ENCODE peak calls at places on chromosome 3, in ten cellular contexts. N, W, L, G, H, Z, E, J, C and K are unnamed samples. For H3K27me3 and H3K36me3, the result is how much of the 10 kb centered on the place peaks cover.

GRCh38 chr3:129182390-129183180 is 1.1 kb downstream of the CNBP start:
- DNase-seq in N (peak), W (no peak), L (peak), G (no peak), H (peak), Z (peak), E (no peak), J (no peak), C (peak), K (no peak)

GRCh38 chr3:100086401-100086800 is 27.9 kb downstream of the FILIP1L start:
- DNase-seq in N (no peak), W (no peak), L (no peak), G (no peak), H (no peak), Z (no peak), E (no peak), J (no peak), C (no peak), K (no peak)

GRCh38 chr3:168457973-168458539 is 362.3 kb upstream of the GOLIM4 start:
- DNase-seq in N (no peak), W (no peak), L (no peak), G (no peak), H (no peak), Z (no peak), E (no peak), J (no peak), C (no peak), K (no peak)

GRCh38 chr3:133930341-133930933 is 34.8 kb upstream of the RAB6B start:
- DNase-seq in N (peak), W (no peak), L (peak), G (no peak), H (no peak), Z (peak), E (no peak), J (no peak), C (peak), K (no peak)

GRCh38 chr3:13045904-13046568 is 27.2 kb downstream of the IQSEC1 start:
- DNase-seq in N (no peak), W (no peak), L (no peak), G (no peak), H (no peak), Z (no peak), E (no peak), J (peak), C (no peak), K (peak)

GRCh38 chr3:36615861-36616260 is 148.5 kb downstream of the DCLK3 start:
- DNase-seq in N (no peak), W (no peak), L (no peak), G (no peak), H (no peak), Z (no peak), E (no peak), J (no peak), C (no peak), K (no peak)

GRCh38 chr3:138118863-138119766 is 3.7 kb upstream of the DZIP1L start:
- DNase-seq in N (peak), W (peak), L (peak), G (peak), H (peak), Z (peak), E (peak), J (peak), C (peak), K (no peak)

GRCh38 chr3:57164606-57165573 is at the start of gene IL17RD:
- DNase-seq in N (peak), W (peak), L (peak), G (peak), H (peak), Z (peak), E (peak), J (peak), C (peak), K (peak)

GRCh38 chr3:53140575-53141467 is 10.6 kb upstream of the RFT1 start:
- DNase-seq in N (peak), W (no peak), L (peak), G (no peak), H (no peak), Z (peak), E (no peak), J (no peak), C (peak), K (no peak)

GRCh38 chr3:65230251-65231140 is 542.7 kb upstream of the ADAMTS9 start:
- DNase-seq in N (no peak), W (no peak), L (no peak), G (no peak), H (no peak), Z (no peak), E (no peak), J (no peak), C (no peak), K (no peak)

GRCh38 chr3:108251844-108252243 is 29.6 kb upstream of the IFT57 start:
- DNase-seq in N (no peak), W (no peak), L (no peak), G (no peak), H (no peak), Z (no peak), E (no peak), J (no peak), C (no peak), K (no peak)

GRCh38 chr3:13537926-13538325 is 11.0 kb upstream of the FBLN2 start:
- DNase-seq in N (peak), W (no peak), L (no peak), G (no peak), H (no peak), Z (peak), E (no peak), J (peak), C (peak), K (no peak)

GRCh38 chr3:182957676-182958075 is 22.7 kb downstream of the DCUN1D1 start:
- DNase-seq in N (no peak), W (no peak), L (no peak), G (no peak), H (no peak), Z (no peak), E (no peak), J (no peak), C (no peak), K (no peak)

GRCh38 chr3:165185707-165186327 is 10.4 kb downstream of the SLITRK3 start:
- DNase-seq in N (peak), W (peak), L (peak), G (no peak), H (peak), Z (peak), E (peak), J (no peak), C (peak), K (no peak)

GRCh38 chr3:97021778-97022177 is 207.4 kb downstream of the EPHA6 start:
- DNase-seq in N (no peak), W (no peak), L (no peak), G (no peak), H (no peak), Z (no peak), E (no peak), J (no peak), C (no peak), K (no peak)

GRCh38 chr3:174253221-174253620 is 605.9 kb upstream of the NAALADL2 start:
- DNase-seq in N (no peak), W (no peak), L (no peak), G (no peak), H (no peak), Z (no peak), E (no peak), J (no peak), C (no peak), K (no peak)

GRCh38 chr3:196813903-196814302 is 53.8 kb upstream of the SENP5 start:
- DNase-seq in N (peak), W (no peak), L (no peak), G (no peak), H (no peak), Z (peak), E (no peak), J (no peak), C (peak), K (no peak)

GRCh38 chr3:28739647-28740046 is 391.0 kb upstream of the AZI2 start:
- DNase-seq in N (no peak), W (no peak), L (no peak), G (no peak), H (no peak), Z (no peak), E (no peak), J (no peak), C (no peak), K (no peak)

GRCh38 chr3:193843447-193844301 is 250.7 kb downstream of the OPA1 start:
- DNase-seq in N (no peak), W (no peak), L (peak), G (no peak), H (no peak), Z (no peak), E (peak), J (no peak), C (no peak), K (no peak)

GRCh38 chr3:111072016-111072891 is 638 bp downstream of the NECTIN3 start:
- DNase-seq in N (peak), W (peak), L (no peak), G (peak), H (peak), Z (peak), E (peak), J (peak), C (peak), K (peak)

GRCh38 chr3:22922317-22922716 is 280.8 kb upstream of the UBE2E2 start:
- DNase-seq in N (peak), W (no peak), L (no peak), G (no peak), H (no peak), Z (peak), E (no peak), J (no peak), C (no peak), K (no peak)

GRCh38 chr3:13238687-13239466 is 165.6 kb upstream of the IQSEC1 start:
- DNase-seq in N (no peak), W (no peak), L (no peak), G (no peak), H (no peak), Z (no peak), E (no peak), J (no peak), C (no peak), K (no peak)

GRCh38 chr3:130546920-130547679 is 30.1 kb downstream of the COL6A6 start:
- DNase-seq in N (no peak), W (no peak), L (no peak), G (no peak), H (no peak), Z (no peak), E (no peak), J (no peak), C (no peak), K (no peak)
- H3K27me3 ChIP-seq in N (under half), W (under half), L (under half), G (under half), H (under half), Z (under half), E (under half), J (under half), C (under half), K (under half)

DNA sequence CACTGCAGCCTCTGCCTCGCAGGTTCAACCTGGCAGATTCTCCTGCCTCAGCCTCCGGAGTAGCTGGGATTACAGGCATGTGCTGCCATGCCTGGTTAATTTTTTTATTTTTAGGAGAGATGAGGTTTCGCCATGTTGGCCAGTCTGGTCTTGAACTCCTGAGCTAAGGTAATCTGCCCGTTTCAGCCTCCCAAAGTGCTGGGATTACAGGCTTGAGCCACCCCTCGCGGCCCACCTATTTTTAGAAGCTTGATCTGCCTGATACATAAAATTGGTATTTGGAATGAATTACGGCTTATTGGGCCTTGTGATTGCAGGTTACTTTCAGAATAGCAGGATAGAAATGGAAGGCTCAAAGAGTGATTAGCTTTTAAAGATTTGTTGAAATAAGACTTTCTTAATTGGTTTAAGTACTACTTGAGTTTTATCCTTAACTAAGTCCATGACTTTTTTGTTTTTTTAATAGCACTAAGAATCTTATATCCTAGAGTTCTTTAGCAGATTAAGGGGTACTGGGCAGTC is 25.0 kb downstream of the GMPS start:
- DNase-seq in N (no peak), W (no peak), L (no peak), G (no peak), H (no peak), Z (no peak), E (no peak), J (no peak), C (no peak), K (no peak)
- H3K36me3 ChIP-seq in N (under half), W (under half), L (half or more), G (under half), H (under half), Z (under half), E (under half), J (under half), C (under half), K (half or more)

GRCh38 chr3:16286672-16287604 is 21.9 kb downstream of the OXNAD1 start:
- DNase-seq in N (no peak), W (no peak), L (no peak), G (no peak), H (no peak), Z (peak), E (no peak), J (no peak), C (peak), K (no peak)
- H3K4me3 ChIP-seq in N (no peak), W (no peak), L (no peak), G (no peak), H (no peak), Z (no peak), E (peak), J (no peak), C (no peak), K (no peak)

GRCh38 chr3:19274576-19274975 is 126.3 kb downstream of the KCNH8 start:
- DNase-seq in N (no peak), W (no peak), L (no peak), G (no peak), H (no peak), Z (no peak), E (no peak), J (no peak), C (no peak), K (no peak)
- H3K27me3 ChIP-seq in N (under half), W (under half), L (under half), G (under half), H (under half), Z (under half), E (under half), J (under half), C (under half), K (under half)

GRCh38 chr3:192410684-192410960 is 316.7 kb downstream of the FGF12 start:
- DNase-seq in N (no peak), W (no peak), L (no peak), G (no peak), H (no peak), Z (no peak), E (no peak), J (no peak), C (no peak), K (no peak)

GRCh38 chr3:192409203-192409837 is 318.0 kb downstream of the FGF12 start:
- DNase-seq in N (no peak), W (no peak), L (peak), G (no peak), H (peak), Z (peak), E (no peak), J (peak), C (peak), K (no peak)

GRCh38 chr3:192408007-192408655 is 319.2 kb downstream of the FGF12 start:
- DNase-seq in N (no peak), W (no peak), L (peak), G (no peak), H (peak), Z (peak), E (no peak), J (peak), C (peak), K (no peak)

GRCh38 chr3:192409838-192410683 is 317.3 kb downstream of the FGF12 start:
- DNase-seq in N (no peak), W (no peak), L (peak), G (no peak), H (peak), Z (peak), E (no peak), J (no peak), C (peak), K (no peak)

GRCh38 chr3:192408721-192409151 is 318.6 kb downstream of the FGF12 start:
- DNase-seq in N (no peak), W (no peak), L (peak), G (no peak), H (peak), Z (peak), E (no peak), J (no peak), C (peak), K (peak)
- H3K36me3 ChIP-seq in N (under half), W (under half), L (under half), G (under half), H (under half), Z (under half), E (under half), J (under half), C (under half), K (under half)

DNA sequence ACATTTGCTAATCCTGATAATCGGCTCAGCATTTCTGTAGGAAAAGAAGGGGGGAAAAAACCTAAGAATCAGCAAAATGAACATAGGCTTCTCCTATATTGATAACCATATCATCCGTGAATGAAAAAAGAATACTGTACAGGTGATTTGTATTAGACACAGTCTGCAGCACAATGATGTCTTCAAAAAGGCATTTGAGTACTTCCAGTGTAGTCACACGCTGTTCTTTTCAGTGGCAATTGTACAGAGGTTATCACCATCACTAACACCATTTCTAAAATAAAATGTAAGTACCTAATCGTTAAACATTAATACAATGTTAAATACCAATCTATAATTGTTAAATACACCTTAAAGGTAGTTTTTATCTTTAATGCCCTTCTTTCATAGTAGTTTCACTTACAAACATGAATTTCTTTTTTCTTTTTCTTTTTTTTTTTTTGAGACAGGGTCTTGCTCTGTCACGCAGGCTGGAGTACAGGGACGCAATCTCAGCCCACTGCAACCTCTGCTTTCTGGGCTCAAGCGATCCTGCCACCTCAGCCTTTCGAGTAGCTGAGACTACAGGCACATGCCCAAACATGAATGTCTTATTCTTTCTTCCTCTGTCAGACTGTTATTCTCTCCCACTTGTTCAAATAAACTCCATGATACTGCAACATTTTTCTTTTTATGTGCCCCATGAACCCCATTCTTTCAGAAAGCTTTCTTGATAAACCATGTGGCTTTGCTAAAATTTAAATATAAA is 18.4 kb downstream of the GOLGB1 start:
- DNase-seq in N (peak), W (no peak), L (no peak), G (no peak), H (no peak), Z (no peak), E (no peak), J (no peak), C (peak), K (no peak)
- H3K4me3 ChIP-seq in N (no peak), W (no peak), L (no peak), G (no peak), H (no peak), Z (no peak), E (no peak), J (no peak), C (no peak), K (no peak)

GRCh38 chr3:62542185-62542584 is 168.8 kb upstream of the FEZF2 start:
- DNase-seq in N (no peak), W (no peak), L (no peak), G (no peak), H (no peak), Z (no peak), E (no peak), J (no peak), C (no peak), K (no peak)
- H3K27me3 ChIP-seq in N (under half), W (under half), L (under half), G (under half), H (under half), Z (under half), E (under half), J (under half), C (under half), K (under half)

GRCh38 chr3:45816544-45816943 is 20.2 kb upstream of the SLC6A20 start:
- DNase-seq in N (peak), W (peak), L (no peak), G (no peak), H (peak), Z (peak), E (no peak), J (no peak), C (peak), K (no peak)

GRCh38 chr3:45826321-45826720 is 15.6 kb downstream of the LZTFL1 start:
- DNase-seq in N (no peak), W (no peak), L (no peak), G (no peak), H (no peak), Z (no peak), E (no peak), J (no peak), C (no peak), K (no peak)

GRCh38 chr3:45817788-45818523 is 21.6 kb upstream of the SLC6A20 start:
- DNase-seq in N (peak), W (peak), L (no peak), G (peak), H (peak), Z (peak), E (peak), J (peak), C (peak), K (peak)

GRCh38 chr3:45819543-45819942 is 22.4 kb downstream of the LZTFL1 start:
- DNase-seq in N (peak), W (no peak), L (no peak), G (no peak), H (no peak), Z (no peak), E (no peak), J (no peak), C (peak), K (no peak)

DNA sequence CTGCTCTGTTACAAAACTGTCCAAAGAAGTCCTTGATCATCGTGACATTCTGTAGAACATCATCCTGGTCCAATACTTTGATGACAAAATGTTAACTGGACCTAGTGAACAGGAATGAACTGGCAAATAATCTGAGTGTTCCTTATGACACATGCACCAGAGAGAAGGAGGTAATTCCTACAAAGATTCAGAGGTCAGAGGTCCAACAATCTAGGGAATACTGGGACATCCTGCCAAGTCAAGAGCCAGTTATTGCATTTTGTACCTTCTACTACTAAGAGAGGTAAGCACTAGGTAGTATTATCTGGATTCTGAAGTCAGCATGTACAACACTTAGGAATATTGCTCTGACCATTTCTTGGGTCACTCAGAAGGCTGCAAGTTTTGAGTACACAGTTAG is 20.8 kb downstream of the LZTFL1 start:
- DNase-seq in N (no peak), W (no peak), L (no peak), G (no peak), H (no peak), Z (no peak), E (no peak), J (no peak), C (no peak), K (no peak)
- H3K36me3 ChIP-seq in N (under half), W (under half), L (under half), G (under half), H (under half), Z (under half), E (under half), J (under half), C (under half), K (under half)